ENCODE peak calls at places on chromosomes 4 and X, in five cellular contexts. One of them, this sample, is unnamed.

GRCh38 chrX:70089575-70090297 is 27.5 kb downstream of the OTUD6A start:
- DNase-seq in 8988T: no peak
- DNase-seq in CD8-positive, alpha-beta T cell: no peak
- DNase-seq in NCI-H1092 treated with DMSO at 0.1 percent for 48 hours: no peak
- DNase-seq in NCI-H774: no peak
- DNase-seq in this sample: no peak

GRCh38 chr4:1375761-1376322 is 28.8 kb downstream of the UVSSA start:
- DNase-seq in 8988T: no peak
- DNase-seq in CD8-positive, alpha-beta T cell: no peak
- DNase-seq in NCI-H1092 treated with DMSO at 0.1 percent for 48 hours: no peak
- DNase-seq in NCI-H774: no peak
- DNase-seq in this sample: no peak

GRCh38 chr4:106104276-106104675 is 209.0 kb downstream of the NPNT start:
- DNase-seq in 8988T: no peak
- DNase-seq in CD8-positive, alpha-beta T cell: no peak
- DNase-seq in NCI-H1092 treated with DMSO at 0.1 percent for 48 hours: no peak
- DNase-seq in NCI-H774: no peak
- DNase-seq in this sample: no peak

GRCh38 chr4:23768541-23768940 is 121.3 kb downstream of the PPARGC1A start:
- DNase-seq in 8988T: no peak
- DNase-seq in CD8-positive, alpha-beta T cell: no peak
- DNase-seq in NCI-H1092 treated with DMSO at 0.1 percent for 48 hours: no peak
- DNase-seq in NCI-H774: no peak
- DNase-seq in this sample: no peak

GRCh38 chr4:85763207-85763606 is 288.3 kb downstream of the ARHGAP24 start:
- DNase-seq in 8988T: no peak
- DNase-seq in CD8-positive, alpha-beta T cell: no peak
- DNase-seq in NCI-H1092 treated with DMSO at 0.1 percent for 48 hours: no peak
- DNase-seq in NCI-H774: no peak
- DNase-seq in this sample: no peak

GRCh38 chrX:55593756-55594257 is 29.4 kb upstream of the FOXR2 start:
- DNase-seq in 8988T: no peak
- DNase-seq in CD8-positive, alpha-beta T cell: no peak
- DNase-seq in NCI-H1092 treated with DMSO at 0.1 percent for 48 hours: no peak
- DNase-seq in NCI-H774: no peak
- DNase-seq in this sample: no peak

GRCh38 chr4:181684310-181684709 is 558.9 kb upstream of the TENM3 start:
- DNase-seq in 8988T: no peak
- DNase-seq in CD8-positive, alpha-beta T cell: no peak
- DNase-seq in NCI-H1092 treated with DMSO at 0.1 percent for 48 hours: no peak
- DNase-seq in NCI-H774: no peak
- DNase-seq in this sample: no peak

GRCh38 chr4:174281182-174281737 is 2.2 kb downstream of the FBXO8 start:
- DNase-seq in 8988T: no peak
- DNase-seq in CD8-positive, alpha-beta T cell: no peak
- DNase-seq in NCI-H1092 treated with DMSO at 0.1 percent for 48 hours: no peak
- DNase-seq in NCI-H774: no peak
- DNase-seq in this sample: no peak

GRCh38 chr4:156976147-156976546 is 4.5 kb upstream of the PDGFC start:
- DNase-seq in 8988T: no peak
- DNase-seq in CD8-positive, alpha-beta T cell: no peak
- DNase-seq in NCI-H1092 treated with DMSO at 0.1 percent for 48 hours: no peak
- DNase-seq in NCI-H774: no peak
- DNase-seq in this sample: no peak

GRCh38 chrX:31036895-31037294 is 34.9 kb downstream of the FTHL17 start:
- DNase-seq in 8988T: no peak
- DNase-seq in CD8-positive, alpha-beta T cell: no peak
- DNase-seq in NCI-H1092 treated with DMSO at 0.1 percent for 48 hours: peak; percentile 28
- DNase-seq in NCI-H774: peak; percentile 4
- DNase-seq in this sample: peak; percentile 8

GRCh38 chr4:30721353-30722091 is 1.4 kb downstream of the PCDH7 start:
- DNase-seq in 8988T: peak; percentile 66
- DNase-seq in CD8-positive, alpha-beta T cell: no peak
- DNase-seq in NCI-H1092 treated with DMSO at 0.1 percent for 48 hours: peak; percentile 34
- DNase-seq in NCI-H774: no peak
- DNase-seq in this sample: no peak

GRCh38 chr4:123299212-123299651 is 97.4 kb upstream of the SPRY1 start:
- DNase-seq in 8988T: no peak
- DNase-seq in CD8-positive, alpha-beta T cell: no peak
- DNase-seq in NCI-H1092 treated with DMSO at 0.1 percent for 48 hours: no peak
- DNase-seq in NCI-H774: no peak
- DNase-seq in this sample: no peak

GRCh38 chrX:40423299-40423698 is 157.5 kb upstream of the ATP6AP2 start:
- DNase-seq in 8988T: no peak
- DNase-seq in CD8-positive, alpha-beta T cell: no peak
- DNase-seq in NCI-H1092 treated with DMSO at 0.1 percent for 48 hours: no peak
- DNase-seq in NCI-H774: no peak
- DNase-seq in this sample: no peak

GRCh38 chr4:138401330-138401729 is 159.2 kb upstream of the SLC7A11 start:
- DNase-seq in 8988T: no peak
- DNase-seq in CD8-positive, alpha-beta T cell: no peak
- DNase-seq in NCI-H1092 treated with DMSO at 0.1 percent for 48 hours: no peak
- DNase-seq in NCI-H774: no peak
- DNase-seq in this sample: no peak

GRCh38 chrX:56726609-56727008 is 2.4 kb upstream of the NBDY start:
- DNase-seq in 8988T: peak; percentile 15
- DNase-seq in CD8-positive, alpha-beta T cell: no peak
- DNase-seq in NCI-H1092 treated with DMSO at 0.1 percent for 48 hours: peak; percentile 58
- DNase-seq in NCI-H774: no peak
- DNase-seq in this sample: no peak

GRCh38 chr4:84545093-84545492 is 37.8 kb upstream of the CDS1 start:
- DNase-seq in 8988T: no peak
- DNase-seq in CD8-positive, alpha-beta T cell: no peak
- DNase-seq in NCI-H1092 treated with DMSO at 0.1 percent for 48 hours: no peak
- DNase-seq in NCI-H774: no peak
- DNase-seq in this sample: no peak

GRCh38 chr4:166902941-166903340 is 331.4 kb downstream of the SPOCK3 start:
- DNase-seq in 8988T: no peak
- DNase-seq in CD8-positive, alpha-beta T cell: no peak
- DNase-seq in NCI-H1092 treated with DMSO at 0.1 percent for 48 hours: no peak
- DNase-seq in NCI-H774: no peak
- DNase-seq in this sample: no peak

GRCh38 chr4:40307627-40308497 is 27.3 kb upstream of the CHRNA9 start:
- DNase-seq in 8988T: no peak
- DNase-seq in CD8-positive, alpha-beta T cell: peak; percentile 37
- DNase-seq in NCI-H1092 treated with DMSO at 0.1 percent for 48 hours: no peak
- DNase-seq in NCI-H774: no peak
- DNase-seq in this sample: no peak

GRCh38 chr4:5635826-5636196 is 72.5 kb downstream of the EVC2 start:
- DNase-seq in 8988T: peak; percentile 37
- DNase-seq in CD8-positive, alpha-beta T cell: no peak
- DNase-seq in NCI-H1092 treated with DMSO at 0.1 percent for 48 hours: no peak
- DNase-seq in NCI-H774: no peak
- DNase-seq in this sample: no peak

GRCh38 chr4:168057412-168057811 is 34.9 kb upstream of the ANXA10 start:
- DNase-seq in 8988T: no peak
- DNase-seq in CD8-positive, alpha-beta T cell: no peak
- DNase-seq in NCI-H1092 treated with DMSO at 0.1 percent for 48 hours: no peak
- DNase-seq in NCI-H774: no peak
- DNase-seq in this sample: no peak

GRCh38 chrX:15356444-15356843 is 21.1 kb upstream of the PIGA start:
- DNase-seq in 8988T: no peak
- DNase-seq in CD8-positive, alpha-beta T cell: no peak
- DNase-seq in NCI-H1092 treated with DMSO at 0.1 percent for 48 hours: no peak
- DNase-seq in NCI-H774: no peak
- DNase-seq in this sample: no peak

GRCh38 chrX:13029341-13029740 is 15.1 kb downstream of the FAM9C start:
- DNase-seq in 8988T: no peak
- DNase-seq in CD8-positive, alpha-beta T cell: no peak
- DNase-seq in NCI-H1092 treated with DMSO at 0.1 percent for 48 hours: no peak
- DNase-seq in NCI-H774: no peak
- DNase-seq in this sample: no peak

GRCh38 chr4:186904104-186904503 is 180.4 kb upstream of the FAT1 start:
- DNase-seq in 8988T: no peak
- DNase-seq in CD8-positive, alpha-beta T cell: no peak
- DNase-seq in NCI-H1092 treated with DMSO at 0.1 percent for 48 hours: no peak
- DNase-seq in NCI-H774: no peak
- DNase-seq in this sample: no peak

GRCh38 chr4:145042601-145043000 is 55.4 kb downstream of the ANAPC10 start:
- DNase-seq in 8988T: no peak
- DNase-seq in CD8-positive, alpha-beta T cell: no peak
- DNase-seq in NCI-H1092 treated with DMSO at 0.1 percent for 48 hours: no peak
- DNase-seq in NCI-H774: no peak
- DNase-seq in this sample: no peak

GRCh38 chr4:10734697-10735096 is 50.1 kb upstream of the CLNK start:
- DNase-seq in 8988T: no peak
- DNase-seq in CD8-positive, alpha-beta T cell: no peak
- DNase-seq in NCI-H1092 treated with DMSO at 0.1 percent for 48 hours: no peak
- DNase-seq in NCI-H774: peak; percentile 66
- DNase-seq in this sample: no peak

GRCh38 chr4:177297781-177298391 is 11.8 kb upstream of the NEIL3 start:
- DNase-seq in 8988T: no peak
- DNase-seq in CD8-positive, alpha-beta T cell: no peak
- DNase-seq in NCI-H1092 treated with DMSO at 0.1 percent for 48 hours: no peak
- DNase-seq in NCI-H774: no peak
- DNase-seq in this sample: no peak

GRCh38 chr4:96649536-96649935 is 809.6 kb downstream of the PDHA2 start:
- DNase-seq in 8988T: no peak
- DNase-seq in CD8-positive, alpha-beta T cell: no peak
- DNase-seq in NCI-H1092 treated with DMSO at 0.1 percent for 48 hours: no peak
- DNase-seq in NCI-H774: no peak
- DNase-seq in this sample: no peak

GRCh38 chr4:38086515-38087226 is 126.5 kb downstream of the PTTG2 start:
- DNase-seq in 8988T: no peak
- DNase-seq in CD8-positive, alpha-beta T cell: no peak
- DNase-seq in NCI-H1092 treated with DMSO at 0.1 percent for 48 hours: no peak
- DNase-seq in NCI-H774: no peak
- DNase-seq in this sample: no peak

GRCh38 chrX:46588263-46588662 is 14.7 kb downstream of the CHST7 start:
- DNase-seq in 8988T: no peak
- DNase-seq in CD8-positive, alpha-beta T cell: no peak
- DNase-seq in NCI-H1092 treated with DMSO at 0.1 percent for 48 hours: no peak
- DNase-seq in NCI-H774: no peak
- DNase-seq in this sample: no peak

GRCh38 chr4:144611850-144612249 is 34.1 kb upstream of the HHIP start:
- DNase-seq in 8988T: no peak
- DNase-seq in CD8-positive, alpha-beta T cell: no peak
- DNase-seq in NCI-H1092 treated with DMSO at 0.1 percent for 48 hours: no peak
- DNase-seq in NCI-H774: no peak
- DNase-seq in this sample: no peak

GRCh38 chr4:37793562-37793961 is 32.9 kb upstream of the PGM2 start:
- DNase-seq in 8988T: no peak
- DNase-seq in CD8-positive, alpha-beta T cell: no peak
- DNase-seq in NCI-H1092 treated with DMSO at 0.1 percent for 48 hours: no peak
- DNase-seq in NCI-H774: no peak
- DNase-seq in this sample: no peak